ENCODE peak calls at places on chromosomes 4 and X, in nine cellular contexts. One of them, this sample, is unnamed.
A peak's percentile ranks its signal among the peaks of the same experiment; 100 is the strongest.

GRCh38 chr4:165355900-165356300 is 22.9 kb upstream of the CPE start:
- DNase-seq in small intestine: peak; percentile 48
- DNase-seq in GM20000: peak; percentile 18
- DNase-seq in DMS153: no peak
- DNase-seq in suprapubic skin: no peak
- DNase-seq in GM04504: no peak
- DNase-seq in CD8-positive, alpha-beta memory T cell: no peak
- DNase-seq in HT1080: peak; percentile 53
- DNase-seq in hypothalamus: no peak
- DNase-seq in this sample: peak; percentile 13

GRCh38 chr4:140757220-140757607 is 1.0 kb upstream of the TBC1D9 start:
- DNase-seq in small intestine: no peak
- DNase-seq in GM20000: no peak
- DNase-seq in DMS153: no peak
- DNase-seq in suprapubic skin: no peak
- DNase-seq in GM04504: no peak
- DNase-seq in CD8-positive, alpha-beta memory T cell: no peak
- DNase-seq in HT1080: no peak
- DNase-seq in hypothalamus: no peak
- DNase-seq in this sample: no peak

GRCh38 chr4:117134386-117134785 is 49.0 kb upstream of the TRAM1L1 start:
- DNase-seq in small intestine: peak; percentile 1
- DNase-seq in GM20000: peak; percentile 16
- DNase-seq in DMS153: peak; percentile 3
- DNase-seq in suprapubic skin: no peak
- DNase-seq in GM04504: no peak
- DNase-seq in CD8-positive, alpha-beta memory T cell: no peak
- DNase-seq in HT1080: peak; percentile 79
- DNase-seq in hypothalamus: no peak
- DNase-seq in this sample: no peak

GRCh38 chr4:138758876-138759275 is 256.7 kb upstream of the NOCT start:
- DNase-seq in small intestine: no peak
- DNase-seq in GM20000: no peak
- DNase-seq in DMS153: no peak
- DNase-seq in suprapubic skin: no peak
- DNase-seq in GM04504: no peak
- DNase-seq in CD8-positive, alpha-beta memory T cell: no peak
- DNase-seq in HT1080: no peak
- DNase-seq in hypothalamus: no peak
- DNase-seq in this sample: no peak

GRCh38 chr4:108889696-108890475 is 127.0 kb upstream of the ETNPPL start:
- DNase-seq in small intestine: peak; percentile 81
- DNase-seq in GM20000: no peak
- DNase-seq in DMS153: no peak
- DNase-seq in suprapubic skin: no peak
- DNase-seq in GM04504: no peak
- DNase-seq in CD8-positive, alpha-beta memory T cell: no peak
- DNase-seq in HT1080: no peak
- DNase-seq in hypothalamus: no peak
- DNase-seq in this sample: no peak

GRCh38 chr4:146061610-146062324 is 113.8 kb upstream of the LSM6 start:
- DNase-seq in small intestine: no peak
- DNase-seq in GM20000: no peak
- DNase-seq in DMS153: no peak
- DNase-seq in suprapubic skin: no peak
- DNase-seq in GM04504: no peak
- DNase-seq in CD8-positive, alpha-beta memory T cell: no peak
- DNase-seq in HT1080: no peak
- DNase-seq in hypothalamus: no peak
- DNase-seq in this sample: no peak

GRCh38 chr4:118586357-118586790 is 98.8 kb upstream of the METTL14 start:
- DNase-seq in small intestine: peak; percentile 27
- DNase-seq in GM20000: no peak
- DNase-seq in DMS153: no peak
- DNase-seq in suprapubic skin: no peak
- DNase-seq in GM04504: no peak
- DNase-seq in CD8-positive, alpha-beta memory T cell: no peak
- DNase-seq in HT1080: no peak
- DNase-seq in hypothalamus: no peak
- DNase-seq in this sample: no peak

GRCh38 chrX:71067727-71068051 is 445 bp downstream of the SNX12 start:
- DNase-seq in small intestine: no peak
- DNase-seq in GM20000: no peak
- DNase-seq in DMS153: no peak
- DNase-seq in suprapubic skin: no peak
- DNase-seq in GM04504: no peak
- DNase-seq in CD8-positive, alpha-beta memory T cell: peak; percentile 2
- DNase-seq in HT1080: peak; percentile 1
- DNase-seq in hypothalamus: no peak
- DNase-seq in this sample: no peak

GRCh38 chr4:188109157-188109755 is at the start of gene TRIML2:
- DNase-seq in small intestine: no peak
- DNase-seq in GM20000: no peak
- DNase-seq in DMS153: no peak
- DNase-seq in suprapubic skin: no peak
- DNase-seq in GM04504: no peak
- DNase-seq in CD8-positive, alpha-beta memory T cell: no peak
- DNase-seq in HT1080: peak; percentile 36
- DNase-seq in hypothalamus: no peak
- DNase-seq in this sample: no peak

GRCh38 chrX:46953597-46953996 is 41.4 kb downstream of the JADE3 start:
- DNase-seq in small intestine: peak; percentile 60
- DNase-seq in GM20000: no peak
- DNase-seq in DMS153: no peak
- DNase-seq in suprapubic skin: no peak
- DNase-seq in GM04504: no peak
- DNase-seq in CD8-positive, alpha-beta memory T cell: no peak
- DNase-seq in HT1080: no peak
- DNase-seq in hypothalamus: no peak
- DNase-seq in this sample: no peak

GRCh38 chrX:120769576-120770341 is 105.9 kb downstream of the CT47B1 start:
- DNase-seq in small intestine: peak; percentile 16
- DNase-seq in GM20000: no peak
- DNase-seq in DMS153: peak; percentile 38
- DNase-seq in suprapubic skin: no peak
- DNase-seq in GM04504: no peak
- DNase-seq in CD8-positive, alpha-beta memory T cell: peak; percentile 23
- DNase-seq in HT1080: peak; percentile 67
- DNase-seq in hypothalamus: no peak
- DNase-seq in this sample: peak; percentile 1

GRCh38 chr4:6844986-6845385 is 62.5 kb downstream of the KIAA0232 start:
- DNase-seq in small intestine: peak; percentile 13
- DNase-seq in GM20000: no peak
- DNase-seq in DMS153: no peak
- DNase-seq in suprapubic skin: no peak
- DNase-seq in GM04504: no peak
- DNase-seq in CD8-positive, alpha-beta memory T cell: no peak
- DNase-seq in HT1080: no peak
- DNase-seq in hypothalamus: no peak
- DNase-seq in this sample: no peak

GRCh38 chr4:102575369-102576129 is 74.4 kb downstream of the NFKB1 start:
- DNase-seq in small intestine: no peak
- DNase-seq in GM20000: no peak
- DNase-seq in DMS153: no peak
- DNase-seq in suprapubic skin: no peak
- DNase-seq in GM04504: no peak
- DNase-seq in CD8-positive, alpha-beta memory T cell: no peak
- DNase-seq in HT1080: no peak
- DNase-seq in hypothalamus: no peak
- DNase-seq in this sample: no peak

GRCh38 chrX:74207539-74207938 is 96.4 kb upstream of the ZCCHC13 start:
- DNase-seq in small intestine: no peak
- DNase-seq in GM20000: no peak
- DNase-seq in DMS153: no peak
- DNase-seq in suprapubic skin: no peak
- DNase-seq in GM04504: no peak
- DNase-seq in CD8-positive, alpha-beta memory T cell: no peak
- DNase-seq in HT1080: no peak
- DNase-seq in hypothalamus: no peak
- DNase-seq in this sample: no peak

GRCh38 chr4:146791439-146791838 is 152.7 kb downstream of the POU4F2 start:
- DNase-seq in small intestine: no peak
- DNase-seq in GM20000: no peak
- DNase-seq in DMS153: no peak
- DNase-seq in suprapubic skin: no peak
- DNase-seq in GM04504: no peak
- DNase-seq in CD8-positive, alpha-beta memory T cell: no peak
- DNase-seq in HT1080: no peak
- DNase-seq in hypothalamus: no peak
- DNase-seq in this sample: no peak

GRCh38 chr4:119284876-119285611 is 36.9 kb downstream of the FABP2 start:
- DNase-seq in small intestine: peak; percentile 40
- DNase-seq in GM20000: no peak
- DNase-seq in DMS153: no peak
- DNase-seq in suprapubic skin: no peak
- DNase-seq in GM04504: no peak
- DNase-seq in CD8-positive, alpha-beta memory T cell: no peak
- DNase-seq in HT1080: peak; percentile 19
- DNase-seq in hypothalamus: no peak
- DNase-seq in this sample: no peak

GRCh38 chr4:54586343-54586953 is 71.3 kb upstream of the KIT start:
- DNase-seq in small intestine: peak; percentile 93
- DNase-seq in GM20000: no peak
- DNase-seq in DMS153: peak; percentile 91
- DNase-seq in suprapubic skin: no peak
- DNase-seq in GM04504: peak; percentile 65
- DNase-seq in CD8-positive, alpha-beta memory T cell: no peak
- DNase-seq in HT1080: peak; percentile 83
- DNase-seq in hypothalamus: no peak
- DNase-seq in this sample: peak; percentile 80

GRCh38 chrX:34900691-34901090 is 41.9 kb upstream of the FAM47B start:
- DNase-seq in small intestine: no peak
- DNase-seq in GM20000: no peak
- DNase-seq in DMS153: no peak
- DNase-seq in suprapubic skin: no peak
- DNase-seq in GM04504: no peak
- DNase-seq in CD8-positive, alpha-beta memory T cell: no peak
- DNase-seq in HT1080: no peak
- DNase-seq in hypothalamus: no peak
- DNase-seq in this sample: no peak